ENCODE peak calls at places on chromosome 16, in nine cellular contexts. Z, Y, X, V, N, Q, U, L and S are unnamed samples.

GRCh38 chr16:14300631-14301149 is 229.6 kb downstream of the MRTFB start:
- DNase-seq in Z (peak; percentile 78), Y (peak; percentile 88), X (peak; percentile 82), V (peak; percentile 69), N (peak; percentile 71), Q (peak; percentile 77), U (peak; percentile 63), L (peak; percentile 88), S (no peak)

GRCh38 chr16:1010266-1010665 is 28.7 kb downstream of the SOX8 start:
- DNase-seq in Z (no peak), Y (no peak), X (no peak), V (no peak), N (no peak), Q (no peak), U (no peak), L (no peak), S (no peak)

GRCh38 chr16:85754403-85754802 is 3.5 kb upstream of the C16orf74 start:
- DNase-seq in Z (no peak), Y (no peak), X (no peak), V (no peak), N (no peak), Q (no peak), U (no peak), L (no peak), S (no peak)

GRCh38 chr16:49557070-49557446 is 183.5 kb downstream of the C16orf78 start:
- DNase-seq in Z (no peak), Y (peak; percentile 7), X (peak; percentile 43), V (no peak), N (no peak), Q (no peak), U (no peak), L (no peak), S (no peak)

GRCh38 chr16:87048038-87048743 is 269.0 kb downstream of the C16orf95 start:
- DNase-seq in Z (no peak), Y (no peak), X (no peak), V (no peak), N (no peak), Q (no peak), U (no peak), L (no peak), S (no peak)

GRCh38 chr16:50603206-50604064 is 55.2 kb downstream of the NKD1 start:
- DNase-seq in Z (no peak), Y (no peak), X (no peak), V (peak; percentile 33), N (no peak), Q (no peak), U (peak; percentile 72), L (peak; percentile 55), S (no peak)

GRCh38 chr16:70800798-70801480 is at the start of gene VAC14:
- DNase-seq in Z (peak; percentile 89), Y (peak; percentile 91), X (peak; percentile 95), V (peak; percentile 98), N (peak; percentile 87), Q (peak; percentile 94), U (peak; percentile 86), L (peak; percentile 82), S (peak; percentile 43)

GRCh38 chr16:69618307-69618706 is 52.5 kb downstream of the NFAT5 start:
- DNase-seq in Z (no peak), Y (no peak), X (no peak), V (no peak), N (no peak), Q (no peak), U (no peak), L (no peak), S (no peak)

GRCh38 chr16:2296662-2297505 is 29.0 kb upstream of the RNPS1 start:
- DNase-seq in Z (peak; percentile 22), Y (peak; percentile 54), X (peak; percentile 21), V (no peak), N (peak; percentile 8), Q (no peak), U (no peak), L (peak; percentile 14), S (no peak)

GRCh38 chr16:55526448-55526847 is 17.6 kb downstream of the LPCAT2 start:
- DNase-seq in Z (no peak), Y (no peak), X (no peak), V (no peak), N (no peak), Q (no peak), U (no peak), L (no peak), S (no peak)

GRCh38 chr16:87930456-87930855 is 5.9 kb downstream of the CA5A start:
- DNase-seq in Z (no peak), Y (peak; percentile 23), X (peak; percentile 23), V (no peak), N (no peak), Q (no peak), U (no peak), L (no peak), S (no peak)

GRCh38 chr16:12006637-12007036 is 30.1 kb downstream of the SNX29 start:
- DNase-seq in Z (no peak), Y (no peak), X (no peak), V (no peak), N (no peak), Q (no peak), U (no peak), L (no peak), S (no peak)

DNA sequence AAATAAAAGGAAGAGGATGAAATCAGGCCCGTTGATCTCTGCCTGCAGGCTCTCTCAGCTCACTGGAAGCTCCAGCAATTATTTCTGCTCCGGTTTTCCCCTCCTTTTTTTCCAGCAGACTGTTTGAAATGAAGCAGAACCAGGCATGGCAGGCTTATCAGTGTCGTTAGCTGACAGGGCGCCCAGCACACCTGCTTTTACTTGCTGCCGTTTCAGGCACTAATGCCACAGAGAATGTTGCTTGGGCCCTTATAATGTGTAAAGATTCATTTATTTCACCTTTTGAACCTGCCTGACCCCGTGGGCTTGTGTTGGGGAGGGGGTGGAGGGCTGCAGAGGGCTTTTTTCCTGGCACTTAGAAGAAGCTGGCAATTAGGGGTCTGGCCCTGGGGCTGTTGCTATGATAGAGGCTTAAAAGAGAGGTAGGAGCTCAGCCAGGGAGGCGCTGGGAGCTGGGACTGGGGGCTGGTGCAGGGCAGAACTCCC is 108.1 kb downstream of the IRX3 start:
- DNase-seq in Z (no peak), Y (no peak), X (peak; percentile 92), V (no peak), N (no peak), Q (no peak), U (no peak), L (no peak), S (no peak)
- H3K27ac ChIP-seq in Z (no peak overlapping the region), Y (peak overlapping the region; percentile 97), X (peak overlapping the region; percentile 90), V (no peak overlapping the region), N (no peak overlapping the region), Q (no peak overlapping the region), U (no peak overlapping the region), L (no peak overlapping the region), S (no peak overlapping the region)

DNA sequence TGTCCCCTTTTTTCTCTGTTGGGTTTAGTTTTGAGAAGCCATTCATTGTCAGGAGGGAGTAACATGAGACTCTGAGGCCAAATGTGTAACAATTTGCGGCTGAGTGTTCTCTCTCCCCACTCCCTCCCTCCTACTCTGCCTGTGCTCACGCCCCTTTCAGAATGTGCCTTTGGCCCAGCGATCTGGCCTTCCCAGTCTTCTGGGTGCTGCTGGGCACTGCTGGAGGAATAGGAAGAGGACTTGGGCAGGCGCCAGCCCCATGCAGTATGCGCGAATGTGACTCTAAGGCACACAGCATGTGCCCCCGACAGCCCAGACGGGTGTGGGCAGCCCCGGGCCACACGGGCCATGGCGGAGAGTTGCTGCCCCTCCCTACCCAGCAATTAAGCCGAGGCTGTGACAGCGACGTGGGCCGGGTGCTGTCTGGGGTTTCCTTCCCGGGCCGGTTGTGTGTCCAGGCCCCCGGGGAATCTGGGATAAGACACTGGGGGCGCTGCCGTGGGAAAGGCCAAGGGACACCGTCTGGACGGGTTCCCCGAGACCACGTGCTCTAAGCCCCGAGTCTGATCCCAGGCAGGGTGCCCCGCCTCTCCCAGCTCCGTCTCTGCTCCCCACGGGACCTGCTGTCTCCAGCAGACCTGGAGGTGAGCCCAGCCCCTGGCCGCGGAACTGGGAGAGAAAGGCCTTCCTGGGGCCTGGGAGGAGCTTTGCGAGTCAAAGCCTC is 92.4 kb downstream of the IRX3 start:
- DNase-seq in Z (no peak), Y (no peak), X (peak; percentile 64), V (peak; percentile 11), N (no peak), Q (peak; percentile 93), U (peak; percentile 71), L (peak; percentile 24), S (no peak)
- H3K4me3 ChIP-seq in Z (no peak overlapping the region), Y (no peak overlapping the region), X (no peak overlapping the region), V (no peak overlapping the region), N (peak overlapping the region; percentile 21), Q (peak overlapping the region; percentile 49), U (no peak overlapping the region), L (no peak overlapping the region), S (no peak overlapping the region)

GRCh38 chr16:22005746-22006145 is 2.2 kb upstream of the MOSMO start:
- DNase-seq in Z (no peak), Y (no peak), X (no peak), V (no peak), N (no peak), Q (no peak), U (no peak), L (no peak), S (no peak)

GRCh38 chr16:22008215-22009142 is 568 bp downstream of the MOSMO start:
- DNase-seq in Z (peak; percentile 35), Y (no peak), X (peak; percentile 35), V (peak; percentile 24), N (no peak), Q (peak; percentile 69), U (peak; percentile 29), L (no peak), S (no peak)

GRCh38 chr16:22007509-22008214 is at the start of gene MOSMO:
- DNase-seq in Z (peak; percentile 60), Y (peak; percentile 85), X (peak; percentile 90), V (peak; percentile 79), N (no peak), Q (peak; percentile 88), U (peak; percentile 75), L (peak; percentile 67), S (no peak)

GRCh38 chr16:22006636-22007035 is 1.3 kb upstream of the MOSMO start:
- DNase-seq in Z (no peak), Y (no peak), X (no peak), V (no peak), N (no peak), Q (no peak), U (no peak), L (no peak), S (no peak)

GRCh38 chr16:22007159-22007508 is 777 bp upstream of the MOSMO start:
- DNase-seq in Z (no peak), Y (no peak), X (no peak), V (no peak), N (no peak), Q (no peak), U (no peak), L (no peak), S (no peak)
- H3K27ac ChIP-seq in Z (peak overlapping the region; percentile 91), Y (peak overlapping the region; percentile 78), X (no peak overlapping the region), V (peak overlapping the region; percentile 93), N (peak overlapping the region; percentile 85), Q (peak overlapping the region; percentile 97), U (peak overlapping the region; percentile 88), L (peak overlapping the region; percentile 54), S (peak overlapping the region; percentile 25)

DNA sequence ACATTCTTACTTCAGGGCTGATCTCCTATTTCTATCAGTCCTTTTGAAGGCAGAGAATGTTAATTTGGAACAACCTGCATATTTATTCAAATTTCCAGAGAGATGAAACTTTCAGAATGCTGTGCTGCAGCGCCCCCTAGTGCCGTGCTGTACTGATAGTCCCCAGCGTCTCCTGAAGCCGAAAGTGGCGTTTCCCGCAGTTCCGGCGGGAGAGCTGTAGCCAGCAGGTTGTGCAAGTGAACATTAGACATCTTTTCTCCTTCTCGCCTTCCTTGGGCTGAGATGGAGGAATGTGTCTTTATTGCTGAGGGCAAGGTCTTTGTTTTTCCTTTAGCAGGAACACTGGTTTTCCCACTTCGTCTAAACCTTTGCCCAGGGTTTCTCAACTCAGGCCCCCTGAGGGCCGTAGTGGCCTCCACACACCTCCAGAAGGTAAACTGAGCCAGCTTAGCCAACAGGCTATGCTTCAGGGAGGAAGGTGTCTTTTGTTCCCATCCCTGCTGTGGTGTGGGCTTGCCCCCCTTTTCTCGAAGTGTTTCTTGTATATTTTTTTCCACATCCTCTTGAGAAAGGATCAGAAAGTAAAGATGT is 26.4 kb downstream of the USP10 start:
- DNase-seq in Z (peak; percentile 58), Y (peak; percentile 70), X (peak; percentile 93), V (peak; percentile 93), N (peak; percentile 61), Q (peak; percentile 93), U (peak; percentile 93), L (peak; percentile 86), S (peak; percentile 66)
- H3K4me3 ChIP-seq in Z (peak overlapping the region; percentile 20), Y (peak overlapping the region; percentile 37), X (no peak overlapping the region), V (peak overlapping the region; percentile 24), N (no peak overlapping the region), Q (peak overlapping the region; percentile 10), U (no peak overlapping the region), L (no peak overlapping the region), S (peak overlapping the region; percentile 0)